ENCODE peak calls at places on chromosomes 6 and 20, in four cellular contexts. T is fibroblast of lung, E is psoas muscle, V is H9. A is an unnamed sample.
A peak's percentile ranks its signal among the peaks of the same experiment; 100 is the strongest.

GRCh38 chr6:144390886-144391285 is 105.8 kb downstream of the UTRN start:
- DNase-seq in T (no peak), E (no peak), V (no peak), A (no peak)

GRCh38 chr6:162907876-162908481 is 180.2 kb downstream of the PACRG start:
- DNase-seq in T (peak; percentile 34), E (no peak), V (no peak), A (no peak)

GRCh38 chr6:125888989-125889656 is 67.4 kb upstream of the HINT3 start:
- DNase-seq in T (peak; percentile 22), E (no peak), V (peak; percentile 51), A (no peak)

GRCh38 chr6:118679293-118679692 is 27.9 kb upstream of the CEP85L start:
- DNase-seq in T (peak; percentile 69), E (no peak), V (no peak), A (no peak)

GRCh38 chr20:50577175-50578018 is 67.2 kb downstream of the PTPN1 start:
- DNase-seq in T (no peak), E (peak; percentile 94), V (no peak), A (peak; percentile 35)

GRCh38 chr6:13920584-13920983 is 4.2 kb upstream of the RNF182 start:
- DNase-seq in T (peak; percentile 16), E (no peak), V (no peak), A (no peak)

GRCh38 chr6:166997768-166998255 is 1.4 kb upstream of the CEP43 start:
- DNase-seq in T (peak; percentile 71), E (peak; percentile 60), V (peak; percentile 68), A (peak; percentile 81)

GRCh38 chr6:132812255-132812732 is 2.1 kb upstream of the RPS12 start:
- DNase-seq in T (peak; percentile 50), E (no peak), V (no peak), A (no peak)

GRCh38 chr6:56491606-56492328 is 150.9 kb downstream of the DST start:
- DNase-seq in T (peak; percentile 34), E (no peak), V (no peak), A (no peak)

GRCh38 chr6:128259036-128259734 is 261.2 kb downstream of the PTPRK start:
- DNase-seq in T (no peak), E (no peak), V (no peak), A (no peak)

GRCh38 chr6:32623693-32624092 is 13.5 kb upstream of the HLA-DQA1 start:
- DNase-seq in T (no peak), E (no peak), V (no peak), A (no peak)

GRCh38 chr6:85044336-85044735 is 279.9 kb upstream of the TBX18 start:
- DNase-seq in T (no peak), E (no peak), V (no peak), A (no peak)

GRCh38 chr6:140684776-140685550 is 1310.5 kb upstream of the CITED2 start:
- DNase-seq in T (no peak), E (no peak), V (no peak), A (no peak)

GRCh38 chr6:117601811-117602150 is 530 bp downstream of the GOPC start:
- DNase-seq in T (no peak), E (no peak), V (no peak), A (no peak)

GRCh38 chr6:150001295-150001990 is 23.9 kb downstream of the RAET1L start:
- DNase-seq in T (no peak), E (no peak), V (no peak), A (no peak)

GRCh38 chr6:44072959-44073611 is 54.2 kb downstream of the MRPL14 start:
- DNase-seq in T (peak; percentile 75), E (peak; percentile 89), V (peak; percentile 87), A (peak; percentile 86)

GRCh38 chr6:37456816-37457560 is 24.0 kb downstream of the CMTR1 start:
- DNase-seq in T (peak; percentile 93), E (no peak), V (no peak), A (no peak)

GRCh38 chr6:150025201-150025917 is at the start of gene RAET1L:
- DNase-seq in T (peak; percentile 70), E (no peak), V (no peak), A (no peak)

GRCh38 chr6:152874846-152875568 is 107.8 kb downstream of the FBXO5 start:
- DNase-seq in T (no peak), E (no peak), V (no peak), A (no peak)

GRCh38 chr6:42453027-42453648 is 1.4 kb upstream of the TRERF1 start:
- DNase-seq in T (peak; percentile 94), E (peak; percentile 91), V (peak; percentile 93), A (peak; percentile 72)

GRCh38 chr20:39107741-39108140 is 145.6 kb downstream of the DHX35 start:
- DNase-seq in T (no peak), E (no peak), V (no peak), A (no peak)

GRCh38 chr20:34705383-34706021 is 1.4 kb downstream of the TP53INP2 start:
- DNase-seq in T (no peak), E (no peak), V (peak; percentile 39), A (peak; percentile 80)

GRCh38 chr6:111888928-111889696 is 15.9 kb upstream of the FYN start:
- DNase-seq in T (peak; percentile 43), E (peak; percentile 46), V (peak; percentile 88), A (no peak)

GRCh38 chr20:31705191-31705590 is 17.5 kb downstream of the BCL2L1 start:
- DNase-seq in T (no peak), E (no peak), V (no peak), A (no peak)
- H3K4me1 ChIP-seq in T (peaks cover 14% of the 10 kb centered on the region), E (peaks cover 82% of the 10 kb centered on the region), V (no peaks in the 10 kb centered on the region), A (peaks cover 90% of the 10 kb centered on the region)

DNA sequence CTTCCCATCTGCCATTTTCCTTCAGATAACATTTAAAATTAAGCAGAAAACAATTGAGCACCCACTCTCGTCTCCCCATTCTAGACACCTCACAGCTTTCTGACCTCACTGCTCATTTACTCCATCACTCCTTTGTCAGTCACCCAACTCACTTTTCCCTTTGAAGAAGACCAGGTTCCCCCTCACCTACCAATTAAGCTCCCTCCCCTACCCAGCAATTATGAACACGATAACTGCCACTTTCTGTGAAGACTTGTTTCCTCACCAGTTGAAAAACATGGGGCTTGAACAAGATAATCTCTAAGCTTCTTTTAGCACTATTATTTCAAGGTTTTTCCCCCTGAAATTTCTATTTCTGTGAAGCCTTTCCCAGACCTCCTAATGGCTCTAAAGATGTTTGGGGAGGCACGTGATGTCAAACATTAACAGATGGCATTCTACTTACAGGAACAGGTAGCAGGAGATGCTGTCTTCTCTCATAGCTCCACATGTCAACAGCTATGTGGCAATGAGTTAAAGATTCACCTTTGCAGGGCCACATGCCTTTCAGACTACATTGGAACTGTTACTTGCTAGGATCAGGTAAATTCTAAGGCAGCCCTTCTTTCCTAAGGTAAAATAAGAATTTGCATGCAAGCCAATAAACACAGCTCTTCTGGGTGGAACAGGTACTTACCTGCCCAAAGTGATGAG is 24.8 kb upstream of the SLA2 start:
- DNase-seq in T (no peak), E (no peak), V (no peak), A (no peak)
- TF ChIP-seq CTCF in T (no peak), E (no peak), V (no peak), A (no peak)

DNA sequence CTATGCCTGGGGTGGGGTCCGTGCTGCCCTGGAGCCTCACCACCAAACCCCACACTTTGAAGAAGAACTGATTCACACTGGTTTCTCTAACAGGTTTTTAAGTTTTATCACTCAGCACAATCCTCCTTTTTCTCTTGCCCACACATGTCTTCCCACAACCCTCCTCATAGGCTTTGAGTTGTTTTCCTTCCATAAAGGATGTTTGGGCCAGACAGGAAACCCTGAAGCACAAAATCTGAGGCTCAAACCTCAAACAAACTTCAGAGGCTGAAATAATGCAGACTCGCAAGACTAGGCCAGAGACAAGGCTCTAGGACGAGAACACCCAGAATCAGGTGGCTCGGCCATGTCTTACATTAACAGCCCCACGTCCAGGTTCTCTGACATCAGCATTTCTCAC is 35.3 kb downstream of the EZR start:
- DNase-seq in T (no peak), E (no peak), V (no peak), A (no peak)
- H3K4me1 ChIP-seq in T (peaks cover 6% of the 10 kb centered on the region), E (no peaks in the 10 kb centered on the region), V (no peaks in the 10 kb centered on the region), A (peaks cover 16% of the 10 kb centered on the region)

GRCh38 chr6:129980821-129981220 is 37.6 kb upstream of the L3MBTL3 start:
- DNase-seq in T (no peak), E (no peak), V (no peak), A (no peak)

GRCh38 chr6:129978148-129978916 is 40.0 kb upstream of the L3MBTL3 start:
- DNase-seq in T (no peak), E (no peak), V (no peak), A (no peak)

GRCh38 chr6:129981598-129981997 is 36.8 kb upstream of the L3MBTL3 start:
- DNase-seq in T (no peak), E (no peak), V (no peak), A (no peak)
- TF ChIP-seq CTCF in T (no peak), E (no peak), V (peak; percentile 48), A (peak; percentile 23)

DNA sequence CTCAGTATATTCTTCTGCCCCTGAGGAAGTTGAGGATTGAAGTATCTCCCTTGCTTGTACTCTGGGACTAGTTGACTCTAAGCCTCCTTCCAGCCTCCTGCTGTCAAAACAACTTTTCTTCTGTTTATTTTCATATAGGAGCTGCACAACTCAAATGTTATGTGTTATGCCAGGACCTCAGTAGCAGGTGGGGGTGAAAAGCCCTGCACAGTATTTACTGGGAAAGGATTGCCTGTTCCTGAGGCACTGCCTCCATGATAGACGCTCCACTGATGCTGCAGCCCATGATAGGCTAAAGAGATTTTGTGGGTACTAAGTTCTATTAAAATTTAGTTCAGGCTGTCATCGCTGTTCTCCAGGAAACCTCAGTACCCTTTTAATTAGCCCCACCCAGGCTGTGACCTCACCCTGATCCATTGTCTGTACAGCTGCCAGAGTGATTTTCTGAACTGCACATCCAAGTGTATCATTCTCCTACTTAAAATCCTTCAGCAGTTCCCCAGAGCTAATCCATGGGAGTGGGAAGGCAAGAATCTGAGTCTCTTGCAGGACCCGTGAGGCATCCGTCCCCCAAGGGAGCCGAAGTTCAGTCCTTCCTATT is 52.0 kb downstream of the CARMIL1 start:
- DNase-seq in T (no peak), E (no peak), V (no peak), A (no peak)
- H3K4me1 ChIP-seq in T (no peaks in the 10 kb centered on the region), E (no peaks in the 10 kb centered on the region), V (peaks cover 13% of the 10 kb centered on the region), A (peaks cover 16% of the 10 kb centered on the region)

A was measured in Caco-2.